ENCODE peak calls at places on chromosomes 3 and 15, in six cellular contexts. T is H1, Q is H9, F is IMR-90, O is neuronal stem cell, B is trophoblast cell. X is an unnamed sample.

GRCh38 chr3:30632065-30632464 is 25.7 kb downstream of the TGFBR2 start:
- DNase-seq in O (no peak), B (no peak), T (no peak), F (no peak), Q (no peak), X (no peak)

GRCh38 chr3:135944831-135945230 is 20.7 kb upstream of the PPP2R3A start:
- DNase-seq in Q (no peak), T (no peak), O (no peak), F (peak), B (peak), X (no peak)

GRCh38 chr3:107404727-107405519 is 27.7 kb downstream of the CCDC54 start:
- DNase-seq in O (no peak), B (no peak), T (no peak), Q (no peak), F (peak), X (no peak)

GRCh38 chr3:43892535-43892934 is 201.8 kb downstream of the ABHD5 start:
- DNase-seq in Q (no peak), F (no peak), B (no peak), O (no peak), T (no peak), X (no peak)

GRCh38 chr3:10224794-10225660 is 23.2 kb upstream of the TATDN2 start:
- DNase-seq in O (peak), F (peak), T (peak), Q (peak), B (peak), X (peak)

GRCh38 chr15:62186578-62186977 is 21.5 kb upstream of the C2CD4B start:
- DNase-seq in Q (no peak), B (no peak), T (no peak), O (no peak), F (no peak), X (no peak)

GRCh38 chr3:30542897-30543296 is 63.5 kb upstream of the TGFBR2 start:
- DNase-seq in T (no peak), Q (no peak), O (no peak), B (no peak), F (no peak), X (no peak)

GRCh38 chr3:24101676-24102168 is 156.6 kb downstream of the NR1D2 start:
- DNase-seq in B (no peak), Q (no peak), F (no peak), O (no peak), T (no peak), X (no peak)

GRCh38 chr15:63981596-63982320 is 64.5 kb downstream of the DAPK2 start:
- DNase-seq in B (no peak), T (no peak), Q (no peak), F (no peak), O (no peak), X (no peak)

GRCh38 chr3:143885803-143886427 is 37.6 kb upstream of the SLC9A9 start:
- DNase-seq in F (peak), T (no peak), O (no peak), B (no peak), Q (peak), X (peak)

GRCh38 chr3:122560680-122561079 is 3.4 kb downstream of the PARP9 start:
- DNase-seq in F (peak), T (no peak), B (peak), Q (no peak), O (no peak), X (peak)

GRCh38 chr3:72137865-72138861 is 353.2 kb upstream of the PROK2 start:
- DNase-seq in Q (no peak), F (no peak), B (no peak), T (no peak), O (no peak), X (no peak)

GRCh38 chr3:187684880-187685279 is 14.7 kb upstream of the SST start:
- DNase-seq in T (no peak), Q (no peak), F (peak), B (peak), O (no peak), X (no peak)

GRCh38 chr3:12454808-12455121 is 29.5 kb upstream of the TSEN2 start:
- DNase-seq in T (no peak), Q (no peak), O (no peak), B (no peak), F (peak), X (no peak)

GRCh38 chr15:66946578-66947164 is 118.7 kb upstream of the SMAD3 start:
- DNase-seq in B (peak), Q (peak), F (peak), O (peak), T (no peak), X (peak)

GRCh38 chr15:77013786-77014136 is 18.8 kb downstream of the PSTPIP1 start:
- DNase-seq in Q (no peak), T (no peak), B (no peak), F (no peak), O (no peak), X (peak)

GRCh38 chr15:92653366-92653765 is 2.2 kb downstream of the FAM174B start:
- DNase-seq in F (no peak), Q (no peak), O (no peak), T (no peak), B (no peak), X (no peak)

GRCh38 chr3:144586382-144586781 is 614.8 kb downstream of the DIPK2A start:
- DNase-seq in B (no peak), O (no peak), T (no peak), Q (no peak), F (peak), X (no peak)

GRCh38 chr3:194284351-194284750 is 66.8 kb downstream of the CPN2 start:
- DNase-seq in Q (no peak), T (no peak), F (no peak), B (no peak), O (no peak), X (no peak)

GRCh38 chr3:184291044-184291737 is 7.8 kb upstream of the PSMD2 start:
- DNase-seq in F (no peak), B (no peak), O (no peak), Q (no peak), T (no peak), X (no peak)

GRCh38 chr3:95333826-95334225 is 1271.0 kb downstream of the NSUN3 start:
- DNase-seq in B (no peak), F (no peak), O (no peak), T (no peak), Q (no peak), X (no peak)

GRCh38 chr3:105827959-105828358 is 40.9 kb downstream of the CBLB start:
- DNase-seq in T (peak), B (peak), F (peak), Q (peak), O (no peak), X (peak)

GRCh38 chr15:40937762-40938529 is 8.8 kb downstream of the DLL4 start:
- DNase-seq in O (no peak), T (no peak), Q (peak), F (no peak), B (no peak), X (no peak)

GRCh38 chr15:83855956-83856355 is 202.0 kb downstream of the ADAMTSL3 start:
- DNase-seq in T (no peak), B (no peak), O (no peak), F (no peak), Q (no peak), X (no peak)

GRCh38 chr15:57354436-57355123 is 21.7 kb upstream of the CGNL1 start:
- DNase-seq in T (no peak), B (no peak), O (no peak), F (no peak), Q (no peak), X (no peak)

GRCh38 chr15:57355259-57355658 is 21.0 kb upstream of the CGNL1 start:
- DNase-seq in F (no peak), T (no peak), B (no peak), O (no peak), Q (peak), X (peak)

GRCh38 chr15:57356178-57356577 is 20.1 kb upstream of the CGNL1 start:
- DNase-seq in B (no peak), F (no peak), Q (no peak), T (no peak), O (no peak), X (no peak)

GRCh38 chr15:57353317-57353804 is 22.9 kb upstream of the CGNL1 start:
- DNase-seq in F (no peak), Q (no peak), T (no peak), O (no peak), B (no peak), X (no peak)

DNA sequence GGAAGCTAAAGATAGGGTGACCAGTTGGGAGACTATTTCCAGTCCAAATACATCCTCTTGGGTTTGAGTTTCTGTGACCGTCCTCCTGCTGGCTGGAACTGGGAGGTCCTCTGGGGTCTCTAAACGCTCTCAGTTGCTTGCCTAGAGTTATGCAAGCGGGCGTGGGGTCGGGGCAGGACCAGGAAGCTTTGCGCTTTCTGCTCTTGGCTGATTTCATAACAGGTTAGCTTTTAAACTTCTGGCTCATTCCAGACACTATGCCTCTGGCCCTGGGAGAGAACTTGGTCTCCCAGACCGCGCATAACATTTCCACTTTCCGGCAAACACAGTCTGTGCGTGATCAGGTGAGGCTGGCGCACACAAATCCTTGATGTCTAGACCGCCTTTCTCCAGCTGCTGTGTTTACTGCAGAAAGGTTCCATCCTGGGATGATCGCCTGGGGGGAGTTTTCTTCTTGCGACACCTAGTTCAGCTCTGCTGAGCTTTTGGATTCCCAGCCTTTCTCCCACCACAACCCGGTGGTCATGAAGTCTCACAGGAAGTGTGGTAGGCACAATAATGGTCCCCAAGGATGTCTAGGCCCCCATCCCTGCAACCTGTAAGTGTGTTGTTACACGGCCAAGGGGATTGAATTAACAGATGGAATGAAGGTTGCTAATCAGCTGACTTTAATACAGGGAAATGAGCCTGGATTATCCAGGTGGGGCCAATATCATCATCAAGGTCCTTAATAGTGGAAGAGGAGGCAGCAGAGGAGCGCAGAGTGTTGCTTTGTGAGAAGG is 23.6 kb upstream of the CGNL1 start:
- DNase-seq in O (no peak), T (no peak), Q (no peak), F (no peak), B (no peak), X (no peak)
- H2AK5ac ChIP-seq in O (peak), T (no peak), Q (no peak), F (no peak), B (no peak), X (no peak)

GRCh38 chr3:49121244-49121671 is 635 bp upstream of the USP19 start:
- DNase-seq in T (no peak), O (no peak), B (no peak), Q (no peak), F (no peak), X (no peak)

GRCh38 chr3:49119439-49119838 is 1.2 kb downstream of the USP19 start:
- DNase-seq in T (no peak), B (no peak), Q (no peak), F (peak), O (no peak), X (no peak)

GRCh38 chr3:49119036-49119435 is 1.6 kb downstream of the USP19 start:
- DNase-seq in B (no peak), F (no peak), Q (no peak), T (no peak), O (no peak), X (no peak)

GRCh38 chr3:49120438-49121135 is at the start of gene USP19:
- DNase-seq in Q (peak), T (peak), B (peak), O (peak), F (peak), X (peak)

GRCh38 chr3:49120096-49120437 is 556 bp downstream of the USP19 start:
- DNase-seq in T (no peak), B (no peak), Q (no peak), F (peak), O (no peak), X (peak)
- H2AK5ac ChIP-seq in T (no peak), B (peak), Q (no peak), F (peak), O (peak), X (no peak)

GRCh38 chr15:90465140-90465929 is 64.4 kb upstream of the CRTC3 start:
- DNase-seq in F (peak), B (no peak), T (no peak), O (no peak), Q (no peak), X (no peak)

GRCh38 chr15:90463381-90463780 is 66.3 kb upstream of the CRTC3 start:
- DNase-seq in T (no peak), O (no peak), Q (no peak), F (peak), B (no peak), X (no peak)

GRCh38 chr15:90470453-90470852 is 59.3 kb upstream of the CRTC3 start:
- DNase-seq in F (no peak), O (no peak), T (no peak), Q (no peak), B (no peak), X (no peak)

GRCh38 chr15:90469723-90470122 is 60.0 kb upstream of the CRTC3 start:
- DNase-seq in Q (no peak), T (no peak), F (no peak), O (no peak), B (no peak), X (no peak)

GRCh38 chr15:90465930-90466567 is 63.7 kb upstream of the CRTC3 start:
- DNase-seq in T (no peak), O (no peak), Q (no peak), F (peak), B (no peak), X (no peak)
- H2AK5ac ChIP-seq in T (no peak), O (no peak), Q (no peak), F (no peak), B (no peak), X (no peak)

GRCh38 chr3:111861396-111861795 is 2.3 kb downstream of the PHLDB2 start:
- DNase-seq in B (no peak), F (no peak), T (no peak), Q (no peak), O (no peak), X (no peak)

GRCh38 chr3:111858641-111859040 is 424 bp upstream of the PHLDB2 start:
- DNase-seq in B (no peak), T (no peak), Q (no peak), O (no peak), F (no peak), X (peak)

GRCh38 chr3:111857474-111857873 is 1.6 kb upstream of the PHLDB2 start:
- DNase-seq in T (no peak), O (no peak), F (no peak), Q (no peak), B (no peak), X (no peak)

GRCh38 chr3:111859974-111860859 is 1.2 kb downstream of the PHLDB2 start:
- DNase-seq in T (peak), O (peak), B (peak), Q (peak), F (peak), X (peak)

GRCh38 chr3:111859061-111859973 is at the start of gene PHLDB2:
- DNase-seq in T (no peak), O (peak), Q (peak), F (peak), B (peak), X (peak)
- H2AK5ac ChIP-seq in T (no peak), O (no peak), Q (no peak), F (peak), B (no peak), X (no peak)

GRCh38 chr3:157127268-157127667 is 32.7 kb downstream of the CCNL1 start:
- DNase-seq in Q (no peak), B (no peak), O (no peak), T (no peak), F (peak), X (no peak)
- H2AK5ac ChIP-seq in Q (no peak), B (no peak), O (peak), T (no peak), F (peak), X (no peak)

GRCh38 chr3:129033619-129034321 is 26.8 kb upstream of the GP9 start:
- DNase-seq in O (no peak), Q (no peak), F (no peak), B (no peak), T (no peak), X (no peak)

GRCh38 chr3:129035360-129036233 is 25.0 kb upstream of the GP9 start:
- DNase-seq in T (no peak), B (no peak), F (no peak), Q (no peak), O (no peak), X (no peak)

GRCh38 chr3:129036234-129037092 is 24.1 kb upstream of the GP9 start:
- DNase-seq in F (no peak), Q (no peak), T (no peak), B (no peak), O (no peak), X (no peak)

GRCh38 chr3:129033151-129033550 is 27.4 kb upstream of the GP9 start:
- DNase-seq in F (no peak), T (no peak), Q (no peak), O (no peak), B (no peak), X (no peak)

DNA sequence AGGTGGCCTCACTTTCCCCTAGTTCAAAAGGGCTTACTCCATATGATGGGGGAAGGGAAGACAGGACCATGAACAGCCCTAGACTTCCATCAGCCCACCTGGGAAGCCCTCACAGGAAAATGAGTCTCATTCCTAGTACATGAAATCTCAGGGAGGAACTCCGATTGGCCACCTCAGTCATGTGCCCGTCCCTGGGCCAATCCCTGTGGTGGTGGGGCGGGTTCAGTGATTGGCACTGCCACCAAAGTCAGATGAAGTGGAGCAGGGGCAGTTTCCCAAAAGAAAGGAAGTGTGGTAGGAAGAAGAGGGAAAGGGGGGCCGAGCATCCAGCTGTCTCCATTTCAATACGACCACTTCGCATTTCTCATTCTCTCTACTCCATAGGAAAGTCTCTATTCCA is 25.9 kb upstream of the GP9 start:
- DNase-seq in O (no peak), F (no peak), B (no peak), T (no peak), Q (no peak), X (no peak)
- H2AK5ac ChIP-seq in O (no peak), F (no peak), B (no peak), T (no peak), Q (no peak), X (no peak)

DNA sequence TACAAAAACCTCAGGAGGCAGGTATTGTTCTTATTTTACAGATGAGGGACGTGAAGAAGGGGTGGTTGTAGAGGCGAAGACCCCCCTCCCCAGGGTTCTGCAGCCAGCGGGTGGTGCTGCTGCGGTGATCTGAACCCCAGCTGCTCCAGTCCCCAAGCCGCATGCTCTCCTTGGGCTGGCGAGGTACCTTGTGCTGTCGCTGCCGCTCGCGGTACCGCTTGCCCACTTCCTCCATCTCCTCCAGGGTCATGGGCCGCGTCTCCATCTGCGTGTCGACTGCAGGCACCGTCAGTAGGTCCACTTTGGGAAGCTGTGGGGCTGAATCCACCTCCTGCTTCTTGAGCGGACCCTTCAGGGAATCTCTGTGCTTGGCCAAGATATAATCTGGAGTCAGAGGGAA is 17.5 kb downstream of the EFCAB12 start:
- DNase-seq in T (no peak), F (no peak), O (no peak), B (no peak), Q (no peak), X (no peak)
- H2AK5ac ChIP-seq in T (no peak), F (peak), O (peak), B (no peak), Q (no peak), X (no peak)

GRCh38 chr15:60476713-60477112 is 2.2 kb downstream of the ICE2 start:
- DNase-seq in B (no peak), T (no peak), Q (no peak), F (peak), O (no peak), X (no peak)

GRCh38 chr15:60479361-60479684 is 381 bp upstream of the ICE2 start:
- DNase-seq in O (no peak), T (no peak), F (no peak), Q (no peak), B (no peak), X (no peak)

GRCh38 chr15:60478633-60479360 is at the start of gene ICE2:
- DNase-seq in O (peak), Q (peak), T (peak), F (peak), B (peak), X (peak)

GRCh38 chr15:60477164-60477563 is 1.8 kb downstream of the ICE2 start:
- DNase-seq in T (no peak), B (no peak), F (no peak), Q (no peak), O (no peak), X (no peak)

GRCh38 chr15:60477991-60478632 is 830 bp downstream of the ICE2 start:
- DNase-seq in Q (no peak), O (no peak), B (no peak), F (peak), T (no peak), X (peak)
- H2AK5ac ChIP-seq in Q (no peak), O (no peak), B (no peak), F (peak), T (peak), X (no peak)